ENCODE peak calls at places on chromosomes 16 and 17, in nine cellular contexts. U is spleen, K is IMR-90, J is AG04449, G is fibroblast of pulmonary artery, P is uterus, W is astrocyte of the cerebellum, O is heart left ventricle, F is tibial nerve. M is an unnamed sample.

GRCh38 chr16:88938933-88939813 is 37.8 kb downstream of the CBFA2T3 start:
- DNase-seq in G (no peak), P (no peak), O (peak), U (peak), W (no peak), K (no peak), F (no peak), J (no peak), M (no peak)

GRCh38 chr17:18074566-18075272 is 13.0 kb upstream of the DRG2 start:
- DNase-seq in K (no peak), P (no peak), W (no peak), G (no peak), O (no peak), U (no peak), J (no peak), F (no peak), M (no peak)

GRCh38 chr17:68184816-68185436 is 62.9 kb upstream of the AMZ2 start:
- DNase-seq in P (no peak), O (no peak), W (no peak), K (no peak), G (no peak), F (no peak), U (no peak), J (no peak), M (no peak)

GRCh38 chr16:89193021-89193575 is 7.2 kb downstream of the SLC22A31 start:
- DNase-seq in P (peak), W (no peak), K (peak), U (peak), F (no peak), J (peak), G (peak), O (no peak), M (no peak)

GRCh38 chr17:77286391-77286640 is 145.5 kb downstream of the SEC14L1 start:
- DNase-seq in W (no peak), P (no peak), J (no peak), G (no peak), O (no peak), U (no peak), F (no peak), K (no peak), M (no peak)

GRCh38 chr17:21275579-21276339 is 8.8 kb upstream of the MAP2K3 start:
- DNase-seq in P (peak), U (peak), K (peak), G (peak), J (no peak), W (no peak), F (peak), O (peak), M (peak)

GRCh38 chr16:8622315-8622656 is 788 bp downstream of the METTL22 start:
- DNase-seq in P (no peak), K (no peak), G (no peak), F (no peak), J (no peak), U (no peak), W (no peak), O (no peak), M (no peak)

GRCh38 chr16:7132465-7132864 is 200.2 kb upstream of the RBFOX1 start:
- DNase-seq in K (no peak), W (no peak), O (no peak), U (no peak), G (no peak), P (no peak), J (no peak), F (no peak), M (no peak)

GRCh38 chr17:38918129-38918913 is 7.1 kb upstream of the LASP1NB start:
- DNase-seq in U (no peak), W (no peak), P (no peak), F (no peak), G (no peak), K (no peak), O (no peak), J (no peak), M (no peak)

GRCh38 chr17:15239471-15239870 is 25.7 kb downstream of the PMP22 start:
- DNase-seq in O (no peak), F (no peak), U (peak), P (no peak), W (no peak), G (no peak), J (no peak), K (no peak), M (no peak)

GRCh38 chr16:88463411-88463810 is 10.3 kb downstream of the ZFPM1 start:
- DNase-seq in W (no peak), F (no peak), P (no peak), K (no peak), U (no peak), J (no peak), O (no peak), G (no peak), M (no peak)

GRCh38 chr17:56737741-56738161 is 96.0 kb downstream of the C17orf67 start:
- DNase-seq in F (no peak), O (no peak), P (no peak), J (no peak), K (peak), W (peak), U (no peak), G (peak), M (no peak)

DNA sequence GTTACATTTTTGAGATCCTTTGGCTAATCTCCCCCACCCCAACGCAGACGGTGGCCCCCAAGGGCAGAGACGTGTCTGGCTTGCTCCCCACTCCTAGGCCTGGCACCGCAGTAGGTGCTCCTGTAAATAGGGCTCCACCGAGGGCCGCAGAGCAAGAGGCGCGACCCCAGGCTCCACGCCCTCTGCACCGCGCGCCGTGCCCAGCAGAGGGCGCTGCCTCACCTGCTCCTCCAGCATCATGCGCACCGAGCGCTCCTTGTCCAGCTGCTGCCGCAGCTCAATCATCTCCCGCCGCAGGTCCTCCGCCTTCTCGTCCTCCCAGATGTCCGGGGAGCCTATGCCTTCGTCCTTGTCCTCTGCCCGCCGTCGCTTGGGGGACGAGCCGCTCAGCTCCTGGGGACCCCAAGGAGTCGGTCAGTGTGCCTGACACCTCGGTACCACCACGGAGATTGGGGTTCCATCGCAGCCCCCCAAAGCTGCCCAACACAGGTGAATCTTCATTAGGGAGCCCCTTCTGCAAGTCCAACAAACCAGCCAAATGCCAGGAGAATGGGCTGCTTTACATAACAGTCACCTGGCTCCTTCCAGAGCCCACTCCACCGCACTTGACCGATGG is 11.2 kb downstream of the TFAP4 start:
- DNase-seq in W (no peak), G (peak), P (peak), U (no peak), K (peak), J (no peak), O (no peak), F (no peak), M (no peak)
- TF ChIP-seq CTCF in W (peak), G (peak), P (peak), U (peak), K (peak), J (peak), O (peak), F (peak), M (peak)

GRCh38 chr17:80030730-80031410 is 4.8 kb downstream of the TBC1D16 start:
- DNase-seq in K (no peak), W (no peak), U (peak), G (no peak), J (no peak), O (no peak), F (no peak), P (no peak), M (no peak)
- TF ChIP-seq CTCF in K (no peak), W (no peak), U (no peak), G (no peak), J (no peak), O (no peak), F (no peak), P (no peak), M (no peak)

DNA sequence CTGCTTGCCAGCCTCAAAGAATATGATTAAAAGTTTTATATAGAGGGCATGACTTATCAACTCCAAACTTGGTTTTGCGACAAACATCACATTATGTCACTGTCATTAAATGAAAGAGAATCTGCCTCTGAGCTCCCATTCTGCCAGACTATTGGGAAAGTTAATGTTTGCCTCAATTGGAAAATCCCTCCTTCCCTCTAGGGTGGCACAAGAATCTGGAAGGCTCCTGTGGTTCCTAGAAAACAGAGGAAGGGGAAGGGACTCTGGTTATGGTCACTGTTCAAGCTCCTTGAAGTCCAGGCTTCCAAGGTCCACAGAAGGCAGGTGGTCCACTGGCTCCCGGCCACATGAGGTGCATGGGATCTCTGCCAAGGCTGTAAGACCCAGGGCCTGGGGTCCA is 50.5 kb upstream of the TEX2 start:
- DNase-seq in F (no peak), U (no peak), W (no peak), J (no peak), G (no peak), O (no peak), K (no peak), P (no peak), M (no peak)
- TF ChIP-seq CTCF in F (no peak), U (no peak), W (no peak), J (no peak), G (no peak), O (no peak), K (no peak), P (no peak), M (no peak)

DNA sequence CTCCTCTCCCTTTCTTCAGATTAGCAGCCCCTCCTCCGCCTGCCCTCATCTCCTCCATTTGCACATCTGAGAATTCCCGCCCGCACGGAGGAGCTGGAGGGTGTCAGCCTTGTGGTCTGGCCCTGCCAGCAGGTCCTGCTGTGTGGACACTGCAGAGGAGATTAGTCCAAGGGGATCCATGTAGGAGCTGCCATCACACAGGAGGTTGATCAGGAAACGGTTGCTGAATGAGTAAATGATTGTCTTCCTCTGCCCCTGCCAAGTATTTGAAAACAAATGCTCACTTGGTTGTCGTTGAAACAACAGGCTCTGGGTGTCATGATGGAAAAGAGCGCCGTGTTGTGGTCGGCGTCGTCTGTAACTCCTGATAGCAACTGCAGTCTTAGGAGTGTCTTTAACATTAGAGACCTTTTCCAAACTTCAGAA is 63.8 kb upstream of the CHMP6 start:
- DNase-seq in J (no peak), G (peak), O (no peak), U (peak), K (peak), F (no peak), P (no peak), W (peak), M (no peak)
- TF ChIP-seq CTCF in J (no peak), G (peak), O (peak), U (no peak), K (no peak), F (no peak), P (peak), W (peak), M (no peak)

GRCh38 chr17:45315583-45316270 is 1.1 kb downstream of the MAP3K14 start:
- DNase-seq in J (no peak), K (no peak), U (no peak), G (no peak), F (no peak), W (no peak), O (no peak), P (no peak), M (no peak)

GRCh38 chr17:45319239-45319703 is 2.5 kb upstream of the MAP3K14 start:
- DNase-seq in F (no peak), K (peak), G (no peak), W (no peak), O (no peak), J (no peak), U (no peak), P (no peak), M (peak)

GRCh38 chr17:45316271-45317112 is at the start of gene MAP3K14:
- DNase-seq in U (peak), J (no peak), K (peak), O (peak), W (no peak), P (peak), F (peak), G (peak), M (peak)

GRCh38 chr17:45318561-45319230 is 1.9 kb upstream of the MAP3K14 start:
- DNase-seq in P (no peak), G (no peak), O (no peak), J (no peak), F (no peak), U (no peak), W (no peak), K (no peak), M (no peak)

DNA sequence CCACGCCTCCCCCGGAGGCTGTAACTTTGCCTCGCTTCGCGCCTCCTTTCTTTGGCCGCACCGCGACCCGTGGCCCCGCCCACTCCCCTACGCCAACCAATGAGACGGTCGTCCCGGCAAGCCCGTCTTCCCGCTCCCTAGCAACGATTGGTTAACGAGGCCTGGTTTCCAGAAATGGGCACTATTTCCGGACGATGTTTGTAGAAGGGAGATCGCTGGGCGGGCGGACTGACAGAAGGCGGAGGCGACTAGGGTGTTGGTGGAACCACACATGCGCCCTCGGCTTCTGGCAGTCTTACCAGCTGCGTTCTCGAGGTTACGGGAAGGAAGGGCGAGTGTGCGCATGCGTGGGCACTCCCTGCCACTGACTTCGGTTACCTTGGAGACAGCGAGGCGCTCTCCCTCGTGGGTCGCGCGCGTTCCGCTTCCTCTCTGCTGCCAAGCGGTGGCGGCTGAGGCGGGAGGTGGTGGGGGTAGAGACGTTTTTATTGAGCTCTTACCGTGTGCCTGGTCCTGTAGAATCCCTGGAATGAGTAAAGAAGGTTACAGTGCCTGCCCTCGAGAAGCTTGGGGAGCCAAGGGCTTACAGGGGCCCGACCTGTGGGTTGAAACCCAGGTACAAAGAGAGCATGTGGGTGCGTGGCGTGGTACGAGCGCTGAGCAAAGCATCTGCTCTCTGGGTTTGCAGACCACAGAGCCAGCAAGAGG is 447 bp upstream of the MAP3K14 start:
- DNase-seq in K (peak), G (peak), W (peak), O (peak), P (peak), J (peak), U (peak), F (peak), M (peak)
- TF ChIP-seq CTCF in K (no peak), G (no peak), W (no peak), O (no peak), P (no peak), J (no peak), U (peak), F (peak), M (no peak)

DNA sequence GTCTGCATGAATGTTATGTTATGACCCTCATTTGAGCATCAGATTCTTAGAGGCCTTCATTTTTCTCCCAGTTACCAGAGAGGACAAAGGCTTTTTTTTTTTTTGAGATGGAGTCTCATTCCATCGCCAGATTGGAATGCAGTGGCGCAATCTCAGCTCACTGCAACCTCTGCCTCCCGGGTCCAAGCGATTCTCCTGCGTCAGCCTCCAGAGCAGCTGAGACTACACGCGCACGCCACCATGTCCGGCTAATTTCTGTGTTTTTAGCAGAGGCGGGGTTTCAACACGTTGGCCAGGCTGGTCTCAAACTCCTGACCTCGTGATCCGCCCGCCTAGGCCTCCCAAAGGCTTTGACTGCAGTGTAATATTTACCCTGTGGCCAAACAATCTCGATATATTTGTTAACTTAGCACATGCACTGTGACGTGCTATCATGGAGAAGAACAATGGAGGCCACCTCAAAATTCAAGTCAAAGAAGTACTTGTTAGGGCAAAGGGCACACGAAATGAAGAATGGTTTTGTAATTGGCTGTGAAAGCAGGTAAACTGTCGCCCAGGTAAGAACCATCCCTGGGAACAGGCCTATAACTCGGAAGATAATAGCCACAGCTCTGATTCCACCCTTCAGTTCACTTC is 303.4 kb downstream of the SLC39A11 start:
- DNase-seq in K (peak), O (no peak), W (no peak), F (no peak), G (peak), U (no peak), J (no peak), P (no peak), M (no peak)
- TF ChIP-seq CTCF in K (no peak), O (no peak), W (no peak), F (no peak), G (no peak), U (no peak), J (no peak), P (no peak), M (no peak)

GRCh38 chr17:31061678-31062077 is 33.1 kb upstream of the NF1 start:
- DNase-seq in P (no peak), G (no peak), K (no peak), W (no peak), O (no peak), J (no peak), U (no peak), F (no peak), M (no peak)
- TF ChIP-seq CTCF in P (no peak), G (no peak), K (no peak), W (no peak), O (no peak), J (no peak), U (no peak), F (no peak), M (peak)